ENCODE peak calls at places on chromosomes 3 and 15, in four cellular contexts. R is sigmoid colon, U is endothelial cell of umbilical vein, Q is K562. L is an unnamed sample.
A peak's percentile ranks its signal among the peaks of the same experiment; 100 is the strongest.

GRCh38 chr3:135014575-135014974 is 219.5 kb downstream of the EPHB1 start:
- DNase-seq in R (no peak), U (no peak), Q (no peak), L (no peak)

GRCh38 chr3:17129550-17129949 is 244.8 kb downstream of the PLCL2 start:
- DNase-seq in R (no peak), U (no peak), Q (no peak), L (no peak)

GRCh38 chr3:46423588-46423987 is 16.5 kb downstream of the CCRL2 start:
- DNase-seq in R (no peak), U (no peak), Q (no peak), L (no peak)

GRCh38 chr3:185934726-185935464 is 2.9 kb downstream of the TRA2B start:
- DNase-seq in R (no peak), U (peak; percentile 31), Q (no peak), L (no peak)

GRCh38 chr15:45635191-45635638 is 386 bp downstream of the SQOR start:
- DNase-seq in R (peak; percentile 90), U (no peak), Q (no peak), L (peak; percentile 50)

GRCh38 chr15:59256538-59256937 is 49.9 kb downstream of the LDHAL6B start:
- DNase-seq in R (no peak), U (no peak), Q (no peak), L (no peak)

GRCh38 chr3:196042673-196043072 is 39.2 kb downstream of the TFRC start:
- DNase-seq in R (no peak), U (no peak), Q (no peak), L (no peak)

GRCh38 chr3:132554437-132554836 is 42.6 kb upstream of the ACKR4 start:
- DNase-seq in R (no peak), U (peak; percentile 92), Q (no peak), L (no peak)

GRCh38 chr15:85603160-85603559 is 191.6 kb downstream of the KLHL25 start:
- DNase-seq in R (no peak), U (no peak), Q (no peak), L (no peak)
- TF ChIP-seq POLR2A in R (no peak), U (no peak), Q (no peak), L (no peak)

GRCh38 chr15:42166225-42166940 is 9.9 kb upstream of the PLA2G4F start:
- DNase-seq in R (no peak), U (no peak), Q (no peak), L (no peak)
- H3K36me3 ChIP-seq in R (peaks cover 61% of the 10 kb centered on the region), U (peaks cover 25% of the 10 kb centered on the region), Q (peaks cover 75% of the 10 kb centered on the region), L (no peaks in the 10 kb centered on the region)

GRCh38 chr15:72227720-72228119 is 3.3 kb downstream of the PKM start:
- DNase-seq in R (no peak), U (no peak), Q (no peak), L (no peak)
- H3K4me1 ChIP-seq in R (peaks cover 45% of the 10 kb centered on the region), U (peaks cover 59% of the 10 kb centered on the region), Q (peaks cover 45% of the 10 kb centered on the region), L (peaks cover 10% of the 10 kb centered on the region)

GRCh38 chr15:43104426-43104825 is 1.4 kb downstream of the UBR1 start:
- DNase-seq in R (no peak), U (no peak), Q (peak; percentile 20), L (no peak)

GRCh38 chr15:43106486-43106829 is 620 bp upstream of the UBR1 start:
- DNase-seq in R (no peak), U (no peak), Q (no peak), L (no peak)

GRCh38 chr15:43107741-43108140 is 1.9 kb upstream of the UBR1 start:
- DNase-seq in R (no peak), U (no peak), Q (no peak), L (no peak)

GRCh38 chr15:43105077-43105769 is 615 bp downstream of the UBR1 start:
- DNase-seq in R (no peak), U (no peak), Q (peak; percentile 34), L (no peak)

GRCh38 chr15:43105778-43106485 is at the start of gene UBR1:
- DNase-seq in R (peak; percentile 96), U (peak; percentile 89), Q (peak; percentile 93), L (peak; percentile 89)
- TF ChIP-seq POLR2A in R (peak; percentile 38), U (peak; percentile 67), Q (peak; percentile 92), L (peak; percentile 64)

DNA sequence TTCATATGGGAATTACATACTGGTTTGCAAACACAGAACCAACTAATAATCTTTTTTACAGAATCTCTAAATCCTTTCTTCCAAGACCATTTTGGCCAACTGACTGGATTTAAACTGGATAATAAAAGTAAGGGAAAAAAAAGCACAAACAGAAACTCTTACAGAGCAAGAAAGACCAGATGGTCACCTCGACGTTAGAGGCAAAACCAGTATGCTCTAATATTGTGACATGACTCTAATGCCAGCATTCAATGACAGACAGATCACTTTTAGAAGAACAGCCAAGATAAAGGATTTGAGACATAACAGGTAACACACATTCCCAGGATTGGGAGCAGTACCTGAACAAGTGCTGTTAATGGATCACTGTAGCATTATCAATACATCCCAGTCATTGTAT is 50.9 kb downstream of the DHX36 start:
- DNase-seq in R (no peak), U (no peak), Q (no peak), L (no peak)
- H3K36me3 ChIP-seq in R (no peaks in the 10 kb centered on the region), U (peaks cover 14% of the 10 kb centered on the region), Q (peaks cover 76% of the 10 kb centered on the region), L (no peaks in the 10 kb centered on the region)

L was measured in uterus.